ENCODE peak calls at places on chromosomes 6 and 20, in ten cellular contexts. Z is KBM-7; I is non-pigmented ciliary epithelial cell; Q is H7; E is omental fat pad; R is stimulated activated CD4-positive, alpha-beta T cell treated with anti-CD3 and anti-CD28 coated beads, Interleukin-15, amount 100 ng/mL, for 48 hours; H is ELR; S is cerebellar nuclear complex; C is brain microvascular endothelial cell; K is dermis blood vessel endothelial cell. V is an unnamed sample.

GRCh38 chr6:108312604-108313003 is 17.8 kb downstream of the AFG1L start:
- DNase-seq in Z (no peak), C (no peak), H (no peak), E (no peak), R (no peak), Q (no peak), I (no peak), S (no peak), K (no peak), V (no peak)

GRCh38 chr6:165850434-165851019 is 187.5 kb upstream of the PDE10A start:
- DNase-seq in S (no peak), I (peak), C (peak), K (peak), Z (peak), H (peak), E (peak), R (peak), Q (peak), V (peak)

GRCh38 chr6:18212231-18212630 is 52.1 kb downstream of the DEK start:
- DNase-seq in R (no peak), Q (no peak), S (no peak), Z (no peak), C (no peak), I (no peak), H (no peak), K (no peak), E (no peak), V (no peak)

GRCh38 chr6:81696505-81696904 is 56.0 kb downstream of the TENT5A start:
- DNase-seq in Z (no peak), I (peak), S (no peak), C (no peak), Q (no peak), K (peak), H (peak), E (no peak), R (no peak), V (no peak)

GRCh38 chr20:48682529-48683385 is 145.0 kb downstream of the PREX1 start:
- DNase-seq in E (no peak), C (peak), K (peak), H (peak), S (no peak), Z (peak), R (no peak), Q (peak), I (peak), V (peak)

GRCh38 chr6:31734703-31735500 is 1.4 kb downstream of the CLIC1 start:
- DNase-seq in I (no peak), R (no peak), Z (peak), H (peak), K (peak), C (peak), S (no peak), Q (peak), E (no peak), V (peak)

GRCh38 chr6:159125977-159126376 is 43.2 kb upstream of the FNDC1 start:
- DNase-seq in Z (no peak), C (no peak), K (no peak), R (no peak), E (no peak), Q (no peak), I (no peak), H (no peak), S (no peak), V (no peak)

GRCh38 chr6:81793811-81794210 is 41.3 kb upstream of the TENT5A start:
- DNase-seq in E (no peak), Q (no peak), H (peak), K (no peak), C (peak), Z (no peak), I (no peak), S (no peak), R (no peak), V (no peak)

GRCh38 chr6:35489066-35489465 is 7.8 kb downstream of the TEAD3 start:
- DNase-seq in H (no peak), I (no peak), R (no peak), K (no peak), S (no peak), E (no peak), Q (no peak), C (no peak), Z (no peak), V (peak)

GRCh38 chr20:16485406-16485805 is 87.8 kb downstream of the KIF16B start:
- DNase-seq in H (no peak), I (no peak), R (no peak), E (no peak), K (no peak), C (no peak), S (no peak), Q (no peak), Z (no peak), V (peak)

GRCh38 chr6:7146079-7146828 is 38.5 kb downstream of the RREB1 start:
- DNase-seq in H (peak), R (no peak), Q (no peak), K (peak), E (no peak), S (no peak), C (peak), I (peak), Z (peak), V (peak)

GRCh38 chr6:17011985-17012384 is 89.9 kb upstream of the STMND1 start:
- DNase-seq in H (no peak), Z (no peak), K (no peak), C (no peak), I (no peak), E (no peak), R (no peak), S (no peak), Q (no peak), V (no peak)

GRCh38 chr20:40535816-40536215 is 153.2 kb downstream of the MAFB start:
- DNase-seq in Q (no peak), H (peak), K (no peak), Z (no peak), I (no peak), E (no peak), C (no peak), S (no peak), R (no peak), V (no peak)

GRCh38 chr20:56582557-56582956 is 46.5 kb upstream of the TFAP2C start:
- DNase-seq in H (no peak), S (no peak), C (no peak), K (no peak), E (no peak), R (no peak), I (no peak), Z (peak), Q (no peak), V (no peak)

GRCh38 chr20:47360489-47361267 is 4.2 kb upstream of the ZMYND8 start:
- DNase-seq in H (peak), E (peak), Q (peak), K (peak), I (peak), R (no peak), S (peak), C (peak), Z (peak), V (peak)

GRCh38 chr6:132063738-132064137 is 112.6 kb upstream of the CCN2 start:
- DNase-seq in K (peak), C (peak), I (peak), E (no peak), S (no peak), Q (no peak), H (peak), R (no peak), Z (no peak), V (peak)

GRCh38 chr20:766906-767305 is 1.4 kb downstream of the SLC52A3 start:
- DNase-seq in I (no peak), C (no peak), Q (no peak), K (no peak), H (no peak), E (no peak), Z (no peak), S (no peak), R (no peak), V (no peak)

GRCh38 chr20:4038047-4038459 is 22.7 kb upstream of the RNF24 start:
- DNase-seq in H (peak), E (no peak), C (peak), K (no peak), Z (peak), Q (no peak), R (peak), S (no peak), I (no peak), V (peak)

GRCh38 chr6:144150673-144151009 is 324 bp downstream of the STX11 start:
- DNase-seq in Q (peak), R (no peak), I (no peak), K (peak), H (peak), C (peak), Z (peak), E (no peak), S (no peak), V (peak)

GRCh38 chr6:73644941-73645591 is 8.7 kb downstream of the SLC17A5 start:
- DNase-seq in I (no peak), C (no peak), H (peak), Q (no peak), E (no peak), R (no peak), S (no peak), K (peak), Z (no peak), V (no peak)